ENCODE peak calls at places on chromosomes 6 and 20, in seven cellular contexts. One of them, this sample, is unnamed.

GRCh38 chr6:137341721-137342195 is 122.6 kb upstream of the IFNGR1 start:
- DNase-seq in H9: peak
- DNase-seq in IMR-90: no peak
- DNase-seq in mesendoderm: peak
- DNase-seq in H1: no peak
- DNase-seq in neuronal stem cell: no peak
- DNase-seq in mesenchymal stem cell: no peak
- DNase-seq in this sample: no peak

GRCh38 chr6:87756858-87757257 is 54.8 kb upstream of the AKIRIN2 start:
- DNase-seq in H9: no peak
- DNase-seq in IMR-90: peak
- DNase-seq in mesendoderm: peak
- DNase-seq in H1: no peak
- DNase-seq in neuronal stem cell: no peak
- DNase-seq in mesenchymal stem cell: peak
- DNase-seq in this sample: peak

GRCh38 chr6:159074120-159074684 is 29.4 kb upstream of the TAGAP start:
- DNase-seq in H9: peak
- DNase-seq in IMR-90: peak
- DNase-seq in mesendoderm: peak
- DNase-seq in H1: no peak
- DNase-seq in neuronal stem cell: peak
- DNase-seq in mesenchymal stem cell: peak
- DNase-seq in this sample: peak

GRCh38 chr6:113190170-113190569 is 667.0 kb upstream of the MARCKS start:
- DNase-seq in H9: no peak
- DNase-seq in IMR-90: no peak
- DNase-seq in mesendoderm: peak
- DNase-seq in H1: no peak
- DNase-seq in neuronal stem cell: no peak
- DNase-seq in mesenchymal stem cell: no peak
- DNase-seq in this sample: no peak

GRCh38 chr6:156774872-156775405 is 2.2 kb upstream of the ARID1B start:
- DNase-seq in H9: no peak
- DNase-seq in IMR-90: no peak
- DNase-seq in mesendoderm: peak
- DNase-seq in H1: no peak
- DNase-seq in neuronal stem cell: no peak
- DNase-seq in mesenchymal stem cell: no peak
- DNase-seq in this sample: no peak

GRCh38 chr6:36751091-36751490 is 53.5 kb downstream of the RAB44 start:
- DNase-seq in H9: no peak
- DNase-seq in IMR-90: peak
- DNase-seq in mesendoderm: no peak
- DNase-seq in H1: no peak
- DNase-seq in neuronal stem cell: no peak
- DNase-seq in mesenchymal stem cell: no peak
- DNase-seq in this sample: no peak

GRCh38 chr6:4640139-4640538 is 136.1 kb upstream of the CDYL start:
- DNase-seq in H9: no peak
- DNase-seq in IMR-90: peak
- DNase-seq in mesendoderm: no peak
- DNase-seq in H1: no peak
- DNase-seq in neuronal stem cell: no peak
- DNase-seq in mesenchymal stem cell: peak
- DNase-seq in this sample: peak

GRCh38 chr6:148971027-148971927 is 224.4 kb downstream of the UST start:
- DNase-seq in H9: no peak
- DNase-seq in IMR-90: peak
- DNase-seq in mesendoderm: no peak
- DNase-seq in H1: no peak
- DNase-seq in neuronal stem cell: no peak
- DNase-seq in mesenchymal stem cell: peak
- DNase-seq in this sample: no peak

GRCh38 chr6:35833534-35833933 is 28.4 kb downstream of the LHFPL5 start:
- DNase-seq in H9: no peak
- DNase-seq in IMR-90: peak
- DNase-seq in mesendoderm: no peak
- DNase-seq in H1: no peak
- DNase-seq in neuronal stem cell: no peak
- DNase-seq in mesenchymal stem cell: peak
- DNase-seq in this sample: peak

GRCh38 chr6:159042003-159042823 is 2.6 kb downstream of the TAGAP start:
- DNase-seq in H9: peak
- DNase-seq in IMR-90: peak
- DNase-seq in mesendoderm: peak
- DNase-seq in H1: peak
- DNase-seq in neuronal stem cell: peak
- DNase-seq in mesenchymal stem cell: peak
- DNase-seq in this sample: peak

GRCh38 chr20:62255976-62256375 is 17.7 kb downstream of the OSBPL2 start:
- DNase-seq in H9: no peak
- DNase-seq in IMR-90: no peak
- DNase-seq in mesendoderm: no peak
- DNase-seq in H1: no peak
- DNase-seq in neuronal stem cell: no peak
- DNase-seq in mesenchymal stem cell: no peak
- DNase-seq in this sample: no peak

GRCh38 chr20:17617868-17618672 is 48.2 kb downstream of the DSTN start:
- DNase-seq in H9: peak
- DNase-seq in IMR-90: no peak
- DNase-seq in mesendoderm: no peak
- DNase-seq in H1: no peak
- DNase-seq in neuronal stem cell: no peak
- DNase-seq in mesenchymal stem cell: no peak
- DNase-seq in this sample: no peak

GRCh38 chr20:45407067-45407745 is 883 bp upstream of the DBNDD2 start:
- DNase-seq in H9: peak
- DNase-seq in IMR-90: no peak
- DNase-seq in mesendoderm: peak
- DNase-seq in H1: no peak
- DNase-seq in neuronal stem cell: peak
- DNase-seq in mesenchymal stem cell: peak
- DNase-seq in this sample: no peak

GRCh38 chr20:10637563-10637962 is 36.2 kb downstream of the JAG1 start:
- DNase-seq in H9: peak
- DNase-seq in IMR-90: no peak
- DNase-seq in mesendoderm: peak
- DNase-seq in H1: peak
- DNase-seq in neuronal stem cell: peak
- DNase-seq in mesenchymal stem cell: no peak
- DNase-seq in this sample: no peak

GRCh38 chr6:69631552-69632346 is 165.1 kb downstream of the LMBRD1 start:
- DNase-seq in H9: no peak
- DNase-seq in IMR-90: no peak
- DNase-seq in mesendoderm: no peak
- DNase-seq in H1: no peak
- DNase-seq in neuronal stem cell: peak
- DNase-seq in mesenchymal stem cell: no peak
- DNase-seq in this sample: no peak

GRCh38 chr6:35496851-35497570 is at the start of gene TEAD3:
- DNase-seq in H9: peak
- DNase-seq in IMR-90: peak
- DNase-seq in mesendoderm: peak
- DNase-seq in H1: no peak
- DNase-seq in neuronal stem cell: peak
- DNase-seq in mesenchymal stem cell: peak
- DNase-seq in this sample: peak

GRCh38 chr6:13633343-13633742 is 18.2 kb downstream of the NOL7 start:
- DNase-seq in H9: no peak
- DNase-seq in IMR-90: no peak
- DNase-seq in mesendoderm: no peak
- DNase-seq in H1: no peak
- DNase-seq in neuronal stem cell: no peak
- DNase-seq in mesenchymal stem cell: no peak
- DNase-seq in this sample: no peak

GRCh38 chr20:50776122-50776795 is 18.6 kb upstream of the BCAS4 start:
- DNase-seq in H9: peak
- DNase-seq in IMR-90: no peak
- DNase-seq in mesendoderm: no peak
- DNase-seq in H1: no peak
- DNase-seq in neuronal stem cell: no peak
- DNase-seq in mesenchymal stem cell: no peak
- DNase-seq in this sample: no peak

GRCh38 chr6:42829561-42830092 is 47.8 kb downstream of the BICRAL start:
- DNase-seq in H9: no peak
- DNase-seq in IMR-90: no peak
- DNase-seq in mesendoderm: no peak
- DNase-seq in H1: no peak
- DNase-seq in neuronal stem cell: no peak
- DNase-seq in mesenchymal stem cell: no peak
- DNase-seq in this sample: no peak

GRCh38 chr6:147040041-147040440 is 164.2 kb upstream of the STXBP5 start:
- DNase-seq in H9: no peak
- DNase-seq in IMR-90: peak
- DNase-seq in mesendoderm: no peak
- DNase-seq in H1: no peak
- DNase-seq in neuronal stem cell: no peak
- DNase-seq in mesenchymal stem cell: no peak
- DNase-seq in this sample: peak

GRCh38 chr6:44539701-44540100 is 152.2 kb downstream of the CDC5L start:
- DNase-seq in H9: peak
- DNase-seq in IMR-90: no peak
- DNase-seq in mesendoderm: no peak
- DNase-seq in H1: peak
- DNase-seq in neuronal stem cell: no peak
- DNase-seq in mesenchymal stem cell: no peak
- DNase-seq in this sample: no peak

GRCh38 chr6:116268589-116269293 is 11.0 kb downstream of the TSPYL1 start:
- DNase-seq in H9: no peak
- DNase-seq in IMR-90: peak
- DNase-seq in mesendoderm: peak
- DNase-seq in H1: no peak
- DNase-seq in neuronal stem cell: no peak
- DNase-seq in mesenchymal stem cell: peak
- DNase-seq in this sample: no peak

GRCh38 chr6:33683051-33683571 is 28.4 kb downstream of the UQCC2 start:
- DNase-seq in H9: no peak
- DNase-seq in IMR-90: no peak
- DNase-seq in mesendoderm: no peak
- DNase-seq in H1: no peak
- DNase-seq in neuronal stem cell: no peak
- DNase-seq in mesenchymal stem cell: no peak
- DNase-seq in this sample: no peak

GRCh38 chr6:97032950-97033349 is 108.4 kb downstream of the KLHL32 start:
- DNase-seq in H9: no peak
- DNase-seq in IMR-90: no peak
- DNase-seq in mesendoderm: no peak
- DNase-seq in H1: no peak
- DNase-seq in neuronal stem cell: no peak
- DNase-seq in mesenchymal stem cell: no peak
- DNase-seq in this sample: no peak

GRCh38 chr20:50519036-50519780 is 9.0 kb downstream of the PTPN1 start:
- DNase-seq in H9: no peak
- DNase-seq in IMR-90: no peak
- DNase-seq in mesendoderm: no peak
- DNase-seq in H1: no peak
- DNase-seq in neuronal stem cell: no peak
- DNase-seq in mesenchymal stem cell: no peak
- DNase-seq in this sample: no peak

DNA sequence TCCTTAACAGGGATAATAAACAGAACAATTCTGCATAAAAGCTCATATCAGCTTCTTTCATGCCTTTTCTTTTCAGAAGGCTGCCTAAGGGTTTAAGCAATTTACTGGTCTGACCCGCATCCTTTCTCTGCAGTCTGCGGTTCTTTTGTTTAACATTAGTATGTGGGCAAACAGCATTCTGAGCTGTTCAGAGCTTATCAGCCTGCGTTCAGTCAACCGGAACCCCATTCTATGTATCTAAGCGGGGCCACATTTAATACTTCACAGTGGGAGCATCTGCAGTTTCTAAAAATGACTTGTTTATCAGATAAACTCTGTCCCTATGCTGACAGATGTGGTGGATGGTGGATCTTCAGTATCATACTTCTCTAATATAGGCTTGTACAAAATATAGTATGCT is 758.9 kb upstream of the MMS22L start:
- DNase-seq in H9: no peak
- DNase-seq in IMR-90: no peak
- DNase-seq in mesendoderm: peak
- DNase-seq in H1: no peak
- DNase-seq in neuronal stem cell: no peak
- DNase-seq in mesenchymal stem cell: no peak
- DNase-seq in this sample: peak
- H3K23ac ChIP-seq in H9: no peak
- H3K23ac ChIP-seq in IMR-90: no peak
- H3K23ac ChIP-seq in mesendoderm: no peak
- H3K23ac ChIP-seq in H1: no peak
- H3K23ac ChIP-seq in neuronal stem cell: no peak
- H3K23ac ChIP-seq in mesenchymal stem cell: no peak
- H3K23ac ChIP-seq in this sample: no peak

DNA sequence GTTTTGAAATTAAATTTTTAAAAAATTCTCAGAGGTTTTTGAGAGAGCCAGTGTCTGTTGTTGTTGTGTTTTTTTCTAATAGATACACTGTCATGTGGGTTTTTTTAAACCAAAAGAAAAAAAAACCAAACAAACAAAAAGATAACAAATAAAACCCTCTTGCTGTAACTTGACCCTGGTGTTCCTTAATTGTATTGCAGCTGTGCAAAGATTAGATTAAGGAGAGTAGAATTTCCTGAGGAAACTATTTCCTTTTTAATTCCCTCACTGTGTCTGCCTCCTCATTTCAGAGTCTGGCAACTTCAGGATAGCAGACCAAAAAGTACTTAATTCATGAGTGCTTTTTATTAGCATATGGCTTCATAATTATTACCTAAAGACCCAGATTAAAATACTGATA is 281.9 kb downstream of the EPM2A start:
- DNase-seq in H9: no peak
- DNase-seq in IMR-90: no peak
- DNase-seq in mesendoderm: peak
- DNase-seq in H1: no peak
- DNase-seq in neuronal stem cell: no peak
- DNase-seq in mesenchymal stem cell: no peak
- DNase-seq in this sample: no peak
- H3K23ac ChIP-seq in H9: no peak
- H3K23ac ChIP-seq in IMR-90: no peak
- H3K23ac ChIP-seq in mesendoderm: no peak
- H3K23ac ChIP-seq in H1: no peak
- H3K23ac ChIP-seq in neuronal stem cell: no peak
- H3K23ac ChIP-seq in mesenchymal stem cell: no peak
- H3K23ac ChIP-seq in this sample: no peak

GRCh38 chr6:20468179-20468578 is 66.1 kb upstream of the CDKAL1 start:
- DNase-seq in H9: no peak
- DNase-seq in IMR-90: no peak
- DNase-seq in mesendoderm: no peak
- DNase-seq in H1: no peak
- DNase-seq in neuronal stem cell: no peak
- DNase-seq in mesenchymal stem cell: no peak
- DNase-seq in this sample: no peak
- H3K23ac ChIP-seq in H9: no peak
- H3K23ac ChIP-seq in IMR-90: no peak
- H3K23ac ChIP-seq in mesendoderm: no peak
- H3K23ac ChIP-seq in H1: no peak
- H3K23ac ChIP-seq in neuronal stem cell: no peak
- H3K23ac ChIP-seq in mesenchymal stem cell: no peak
- H3K23ac ChIP-seq in this sample: no peak

DNA sequence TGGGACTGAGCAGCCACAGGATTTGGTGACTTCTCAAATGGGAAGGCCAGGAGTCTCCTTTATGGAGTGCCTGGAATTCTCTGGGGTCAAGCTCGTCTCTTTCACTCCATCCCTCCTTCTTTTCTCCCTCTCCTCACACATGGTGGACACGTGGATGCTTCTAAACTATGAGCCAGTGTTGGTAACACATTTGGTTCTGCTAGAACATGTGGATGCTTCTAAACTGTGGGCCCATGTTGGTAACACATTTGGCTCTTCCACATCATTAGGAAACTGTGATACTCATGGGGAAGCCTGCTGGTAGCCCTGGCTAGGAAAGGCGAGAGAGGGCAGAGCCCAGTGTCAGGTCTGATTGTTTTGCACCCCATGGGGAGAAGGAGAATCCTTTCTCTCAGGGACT is 3.9 kb upstream of the CST4 start:
- DNase-seq in H9: no peak
- DNase-seq in IMR-90: no peak
- DNase-seq in mesendoderm: peak
- DNase-seq in H1: no peak
- DNase-seq in neuronal stem cell: no peak
- DNase-seq in mesenchymal stem cell: no peak
- DNase-seq in this sample: no peak
- H3K23ac ChIP-seq in H9: no peak
- H3K23ac ChIP-seq in IMR-90: peak
- H3K23ac ChIP-seq in mesendoderm: no peak
- H3K23ac ChIP-seq in H1: no peak
- H3K23ac ChIP-seq in neuronal stem cell: no peak
- H3K23ac ChIP-seq in mesenchymal stem cell: no peak
- H3K23ac ChIP-seq in this sample: no peak

This sample was measured in trophoblast cell.